ENCODE peak calls at places on chromosome 4, in six cellular contexts. One of them, this sample, is unnamed.

GRCh38 chr4:7021930-7022658 is 21.1 kb upstream of the TADA2B start:
- DNase-seq in endodermal cell: no peak
- DNase-seq in astrocyte: peak
- DNase-seq in adipocyte: peak
- DNase-seq in colonic mucosa: no peak
- DNase-seq in MM.1S: no peak
- DNase-seq in this sample: no peak

GRCh38 chr4:188455353-188455752 is 316.1 kb downstream of the TRIML1 start:
- DNase-seq in MM.1S: no peak
- DNase-seq in colonic mucosa: no peak
- DNase-seq in endodermal cell: no peak
- DNase-seq in adipocyte: no peak
- DNase-seq in astrocyte: no peak
- DNase-seq in this sample: no peak

GRCh38 chr4:85496933-85497332 is 22.0 kb downstream of the ARHGAP24 start:
- DNase-seq in endodermal cell: no peak
- DNase-seq in colonic mucosa: no peak
- DNase-seq in astrocyte: peak
- DNase-seq in adipocyte: peak
- DNase-seq in MM.1S: no peak
- DNase-seq in this sample: no peak

GRCh38 chr4:153112071-153112460 is 92.2 kb upstream of the TRIM2 start:
- DNase-seq in endodermal cell: no peak
- DNase-seq in colonic mucosa: no peak
- DNase-seq in adipocyte: no peak
- DNase-seq in astrocyte: no peak
- DNase-seq in MM.1S: no peak
- DNase-seq in this sample: no peak

GRCh38 chr4:37244583-37245390 is at the start of gene NWD2:
- DNase-seq in adipocyte: peak
- DNase-seq in astrocyte: no peak
- DNase-seq in MM.1S: no peak
- DNase-seq in colonic mucosa: peak
- DNase-seq in endodermal cell: peak
- DNase-seq in this sample: peak

GRCh38 chr4:175772170-175772685 is 39.8 kb downstream of the GPM6A start:
- DNase-seq in MM.1S: no peak
- DNase-seq in endodermal cell: no peak
- DNase-seq in astrocyte: no peak
- DNase-seq in colonic mucosa: no peak
- DNase-seq in adipocyte: no peak
- DNase-seq in this sample: no peak

GRCh38 chr4:73573794-73574528 is 46.3 kb downstream of the RASSF6 start:
- DNase-seq in endodermal cell: peak
- DNase-seq in colonic mucosa: peak
- DNase-seq in adipocyte: peak
- DNase-seq in MM.1S: peak
- DNase-seq in astrocyte: peak
- DNase-seq in this sample: peak

GRCh38 chr4:94571720-94572119 is 120.0 kb downstream of the PDLIM5 start:
- DNase-seq in astrocyte: no peak
- DNase-seq in MM.1S: no peak
- DNase-seq in endodermal cell: no peak
- DNase-seq in colonic mucosa: no peak
- DNase-seq in adipocyte: no peak
- DNase-seq in this sample: no peak

GRCh38 chr4:65954416-65954815 is 284.1 kb upstream of the EPHA5 start:
- DNase-seq in colonic mucosa: no peak
- DNase-seq in endodermal cell: no peak
- DNase-seq in MM.1S: no peak
- DNase-seq in astrocyte: no peak
- DNase-seq in adipocyte: no peak
- DNase-seq in this sample: no peak

GRCh38 chr4:26325191-26325590 is 4.4 kb downstream of the RBPJ start:
- DNase-seq in endodermal cell: no peak
- DNase-seq in adipocyte: peak
- DNase-seq in astrocyte: peak
- DNase-seq in MM.1S: peak
- DNase-seq in colonic mucosa: no peak
- DNase-seq in this sample: no peak

GRCh38 chr4:95701500-95701899 is 138.4 kb upstream of the PDHA2 start:
- DNase-seq in astrocyte: peak
- DNase-seq in MM.1S: no peak
- DNase-seq in adipocyte: peak
- DNase-seq in endodermal cell: no peak
- DNase-seq in colonic mucosa: no peak
- DNase-seq in this sample: no peak

GRCh38 chr4:80989921-80990544 is 40.5 kb upstream of the BMP3 start:
- DNase-seq in endodermal cell: peak
- DNase-seq in astrocyte: peak
- DNase-seq in adipocyte: peak
- DNase-seq in MM.1S: peak
- DNase-seq in colonic mucosa: peak
- DNase-seq in this sample: no peak

GRCh38 chr4:6892909-6893202 is 16.8 kb upstream of the TBC1D14 start:
- DNase-seq in colonic mucosa: no peak
- DNase-seq in astrocyte: no peak
- DNase-seq in MM.1S: no peak
- DNase-seq in adipocyte: no peak
- DNase-seq in endodermal cell: no peak
- DNase-seq in this sample: no peak

GRCh38 chr4:6104541-6105130 is 86.4 kb upstream of the C4orf50 start:
- DNase-seq in endodermal cell: no peak
- DNase-seq in colonic mucosa: no peak
- DNase-seq in astrocyte: no peak
- DNase-seq in adipocyte: no peak
- DNase-seq in MM.1S: no peak
- DNase-seq in this sample: no peak

GRCh38 chr4:110618091-110619000 is 4.5 kb downstream of the PITX2 start:
- DNase-seq in endodermal cell: peak
- DNase-seq in adipocyte: no peak
- DNase-seq in MM.1S: no peak
- DNase-seq in astrocyte: no peak
- DNase-seq in colonic mucosa: no peak
- DNase-seq in this sample: peak

GRCh38 chr4:153794001-153794400 is 5.1 kb upstream of the SFRP2 start:
- DNase-seq in astrocyte: no peak
- DNase-seq in MM.1S: no peak
- DNase-seq in endodermal cell: no peak
- DNase-seq in adipocyte: no peak
- DNase-seq in colonic mucosa: no peak
- DNase-seq in this sample: no peak

GRCh38 chr4:146647615-146648383 is 9.1 kb downstream of the POU4F2 start:
- DNase-seq in endodermal cell: peak
- DNase-seq in astrocyte: no peak
- DNase-seq in colonic mucosa: no peak
- DNase-seq in MM.1S: no peak
- DNase-seq in adipocyte: no peak
- DNase-seq in this sample: no peak

GRCh38 chr4:10100734-10101216 is 15.8 kb downstream of the WDR1 start:
- DNase-seq in colonic mucosa: peak
- DNase-seq in MM.1S: no peak
- DNase-seq in endodermal cell: no peak
- DNase-seq in astrocyte: no peak
- DNase-seq in adipocyte: no peak
- DNase-seq in this sample: no peak

GRCh38 chr4:159071178-159071968 is 31.5 kb upstream of the RAPGEF2 start:
- DNase-seq in adipocyte: peak
- DNase-seq in astrocyte: peak
- DNase-seq in MM.1S: no peak
- DNase-seq in endodermal cell: peak
- DNase-seq in colonic mucosa: peak
- DNase-seq in this sample: no peak

DNA sequence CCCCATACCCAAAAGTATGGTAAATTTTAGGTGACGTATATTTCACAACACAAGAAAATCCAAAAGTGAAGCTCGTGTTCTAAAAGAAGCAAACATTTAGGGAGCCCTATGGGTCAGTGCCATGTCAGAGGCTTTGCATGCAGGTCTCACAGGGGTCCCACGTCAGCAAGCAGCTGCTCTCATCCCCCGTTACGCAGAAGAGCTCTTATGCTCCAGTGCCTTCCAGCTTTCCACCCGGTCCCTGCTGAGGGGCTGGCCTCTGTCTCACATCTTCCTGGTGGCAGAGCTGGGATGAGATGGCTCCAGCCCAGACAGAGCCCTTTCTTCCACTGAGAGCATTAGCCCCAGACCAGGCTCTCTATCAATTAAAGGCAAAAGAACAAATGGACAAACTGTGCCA is 82.0 kb downstream of the IRF2 start:
- DNase-seq in endodermal cell: no peak
- DNase-seq in adipocyte: no peak
- DNase-seq in MM.1S: no peak
- DNase-seq in colonic mucosa: no peak
- DNase-seq in astrocyte: no peak
- DNase-seq in this sample: no peak
- H3K9ac ChIP-seq in endodermal cell: no peak
- H3K9ac ChIP-seq in adipocyte: peak
- H3K9ac ChIP-seq in MM.1S: no peak
- H3K9ac ChIP-seq in colonic mucosa: no peak
- H3K9ac ChIP-seq in astrocyte: no peak
- H3K9ac ChIP-seq in this sample: no peak

DNA sequence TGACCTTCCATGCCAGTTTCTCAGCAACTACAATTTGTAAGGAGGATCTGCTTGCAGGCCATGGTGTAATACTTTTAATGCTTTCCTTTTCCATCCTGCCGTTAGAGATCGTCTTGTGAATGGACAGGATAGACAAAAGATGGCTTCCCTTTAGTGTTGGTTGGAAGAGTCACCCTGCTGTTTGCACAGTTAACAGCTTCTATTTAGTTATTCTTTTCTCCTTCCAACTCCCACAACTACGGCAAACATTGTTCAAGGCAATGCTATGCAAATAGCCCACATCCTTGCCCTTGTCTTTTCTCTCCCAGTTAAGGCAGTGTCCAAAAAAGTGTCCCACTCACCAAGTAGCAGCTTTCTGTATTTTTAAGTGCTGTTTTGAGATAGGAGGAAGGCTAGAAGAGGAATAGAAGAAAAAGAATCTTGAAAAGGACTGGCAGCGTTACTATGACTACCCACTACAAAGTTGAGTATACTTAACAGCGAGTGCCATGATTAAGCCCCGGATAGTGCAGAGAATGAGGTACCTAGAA is 12.1 kb upstream of the RUFY3 start:
- DNase-seq in MM.1S: no peak
- DNase-seq in astrocyte: peak
- DNase-seq in adipocyte: no peak
- DNase-seq in colonic mucosa: no peak
- DNase-seq in endodermal cell: no peak
- DNase-seq in this sample: no peak
- H3K9ac ChIP-seq in MM.1S: no peak
- H3K9ac ChIP-seq in astrocyte: peak
- H3K9ac ChIP-seq in adipocyte: no peak
- H3K9ac ChIP-seq in colonic mucosa: no peak
- H3K9ac ChIP-seq in endodermal cell: no peak
- H3K9ac ChIP-seq in this sample: no peak

DNA sequence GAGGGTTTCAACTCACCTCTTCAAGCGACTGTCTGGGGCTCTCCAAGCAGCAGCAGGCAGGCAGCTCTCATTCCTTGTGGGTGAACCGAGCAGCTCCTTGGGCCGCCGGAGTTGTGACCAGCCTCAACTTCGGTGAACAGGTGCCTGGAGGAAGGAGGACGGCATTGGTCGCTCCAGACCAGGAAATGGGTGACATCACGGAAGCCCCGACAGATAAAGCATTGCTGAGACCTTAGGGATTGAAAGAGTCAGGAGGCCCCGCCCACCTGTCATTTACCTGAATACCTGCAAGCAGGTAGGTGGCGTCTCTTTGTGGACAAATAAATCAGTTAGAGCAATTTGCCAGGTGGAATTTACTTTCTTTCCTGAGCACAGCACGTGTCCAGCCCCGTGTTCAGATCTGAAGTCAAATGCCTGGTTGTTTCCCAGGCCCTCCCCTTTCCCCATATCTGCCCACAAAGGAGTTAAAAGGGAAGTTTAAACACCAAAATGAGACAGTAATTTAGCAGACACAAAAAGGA is at the start of gene LNX1:
- DNase-seq in adipocyte: no peak
- DNase-seq in colonic mucosa: peak
- DNase-seq in astrocyte: no peak
- DNase-seq in MM.1S: peak
- DNase-seq in endodermal cell: peak
- DNase-seq in this sample: peak
- H3K9ac ChIP-seq in adipocyte: no peak
- H3K9ac ChIP-seq in colonic mucosa: peak
- H3K9ac ChIP-seq in astrocyte: peak
- H3K9ac ChIP-seq in MM.1S: no peak
- H3K9ac ChIP-seq in endodermal cell: no peak
- H3K9ac ChIP-seq in this sample: peak

GRCh38 chr4:8286719-8287355 is 17.3 kb downstream of the HTRA3 start:
- DNase-seq in astrocyte: no peak
- DNase-seq in MM.1S: no peak
- DNase-seq in adipocyte: no peak
- DNase-seq in colonic mucosa: no peak
- DNase-seq in endodermal cell: no peak
- DNase-seq in this sample: peak
- H3K9ac ChIP-seq in astrocyte: no peak
- H3K9ac ChIP-seq in MM.1S: no peak
- H3K9ac ChIP-seq in adipocyte: no peak
- H3K9ac ChIP-seq in colonic mucosa: no peak
- H3K9ac ChIP-seq in endodermal cell: no peak
- H3K9ac ChIP-seq in this sample: no peak

GRCh38 chr4:123547167-123547817 is 150.7 kb downstream of the SPRY1 start:
- DNase-seq in adipocyte: no peak
- DNase-seq in endodermal cell: peak
- DNase-seq in MM.1S: no peak
- DNase-seq in colonic mucosa: peak
- DNase-seq in astrocyte: no peak
- DNase-seq in this sample: peak
- H3K9ac ChIP-seq in adipocyte: no peak
- H3K9ac ChIP-seq in endodermal cell: no peak
- H3K9ac ChIP-seq in MM.1S: no peak
- H3K9ac ChIP-seq in colonic mucosa: peak
- H3K9ac ChIP-seq in astrocyte: no peak
- H3K9ac ChIP-seq in this sample: peak

GRCh38 chr4:143701365-143701764 is 890 bp upstream of the FREM3 start:
- DNase-seq in MM.1S: peak
- DNase-seq in endodermal cell: no peak
- DNase-seq in astrocyte: no peak
- DNase-seq in colonic mucosa: no peak
- DNase-seq in adipocyte: no peak
- DNase-seq in this sample: no peak
- H3K9ac ChIP-seq in MM.1S: peak
- H3K9ac ChIP-seq in endodermal cell: no peak
- H3K9ac ChIP-seq in astrocyte: no peak
- H3K9ac ChIP-seq in colonic mucosa: no peak
- H3K9ac ChIP-seq in adipocyte: no peak
- H3K9ac ChIP-seq in this sample: no peak